ENCODE peak calls at places on chromosomes 11 and 22, in six cellular contexts. D is heart right ventricle, E is cardiac muscle cell, X is left ventricle myocardium inferior, P is endodermal cell, L is heart left ventricle. H is an unnamed sample. For H3K27me3, the result is how much of the 10 kb centered on the place peaks cover.

GRCh38 chr22:49638788-49639187 is 188.9 kb downstream of the BRD1 start:
- DNase-seq in D (no peak), E (no peak), X (no peak), P (no peak), L (no peak), H (no peak)

GRCh38 chr11:71120346-71120963 is 131.9 kb downstream of the SHANK2 start:
- DNase-seq in D (no peak), E (peak), X (no peak), P (peak), L (no peak), H (no peak)

GRCh38 chr22:24380220-24381218 is 46.9 kb upstream of the ADORA2A start:
- DNase-seq in D (no peak), E (no peak), X (no peak), P (no peak), L (no peak), H (no peak)

GRCh38 chr11:115659061-115659963 is 155.1 kb upstream of the CADM1 start:
- DNase-seq in D (peak), E (peak), X (peak), P (peak), L (peak), H (no peak)

GRCh38 chr11:115297330-115297729 is 206.9 kb downstream of the CADM1 start:
- DNase-seq in D (no peak), E (no peak), X (no peak), P (no peak), L (no peak), H (no peak)

GRCh38 chr11:85718991-85719807 is 33.2 kb upstream of the CCDC89 start:
- DNase-seq in D (peak), E (no peak), X (peak), P (peak), L (peak), H (no peak)

GRCh38 chr22:21077884-21078508 is 32.2 kb downstream of the LRRC74B start:
- DNase-seq in D (no peak), E (no peak), X (no peak), P (no peak), L (no peak), H (no peak)

GRCh38 chr11:16958833-16959232 is 55.4 kb downstream of the PLEKHA7 start:
- DNase-seq in D (no peak), E (no peak), X (no peak), P (no peak), L (no peak), H (no peak)

GRCh38 chr22:49483946-49484345 is 343.7 kb downstream of the BRD1 start:
- DNase-seq in D (no peak), E (no peak), X (no peak), P (peak), L (no peak), H (no peak)

GRCh38 chr11:66800720-66801428 is 42.4 kb upstream of the RCE1 start:
- DNase-seq in D (no peak), E (no peak), X (no peak), P (no peak), L (no peak), H (no peak)

GRCh38 chr11:108018708-108019107 is 10.0 kb downstream of the CUL5 start:
- DNase-seq in D (no peak), E (no peak), X (no peak), P (no peak), L (no peak), H (no peak)

GRCh38 chr11:69269388-69269787 is 24.6 kb upstream of the MYEOV start:
- DNase-seq in D (no peak), E (no peak), X (no peak), P (no peak), L (no peak), H (no peak)

GRCh38 chr22:46914916-46915894 is 152.8 kb downstream of the TBC1D22A start:
- DNase-seq in D (no peak), E (no peak), X (no peak), P (no peak), L (no peak), H (no peak)

GRCh38 chr22:41517172-41518047 is 26.9 kb downstream of the POLR3H start:
- DNase-seq in D (peak), E (peak), X (peak), P (peak), L (no peak), H (peak)

GRCh38 chr22:27100789-27101188 is 443.4 kb downstream of the MIAT start:
- DNase-seq in D (no peak), E (peak), X (no peak), P (peak), L (no peak), H (no peak)

GRCh38 chr11:83425137-83425466 is 138.9 kb upstream of the CCDC90B start:
- DNase-seq in D (no peak), E (no peak), X (no peak), P (no peak), L (no peak), H (no peak)

GRCh38 chr11:128774593-128774992 is 80.7 kb downstream of the FLI1 start:
- DNase-seq in D (no peak), E (no peak), X (no peak), P (no peak), L (no peak), H (no peak)

GRCh38 chr11:128941573-128942271 is 949 bp downstream of the TP53AIP1 start:
- DNase-seq in D (no peak), E (no peak), X (no peak), P (no peak), L (no peak), H (no peak)

GRCh38 chr22:46070722-46071450 is 79.4 kb upstream of the PPARA start:
- DNase-seq in D (peak), E (peak), X (peak), P (peak), L (peak), H (peak)

GRCh38 chr11:119782021-119782420 is 53.0 kb upstream of the NECTIN1 start:
- DNase-seq in D (no peak), E (no peak), X (no peak), P (peak), L (no peak), H (no peak)

DNA sequence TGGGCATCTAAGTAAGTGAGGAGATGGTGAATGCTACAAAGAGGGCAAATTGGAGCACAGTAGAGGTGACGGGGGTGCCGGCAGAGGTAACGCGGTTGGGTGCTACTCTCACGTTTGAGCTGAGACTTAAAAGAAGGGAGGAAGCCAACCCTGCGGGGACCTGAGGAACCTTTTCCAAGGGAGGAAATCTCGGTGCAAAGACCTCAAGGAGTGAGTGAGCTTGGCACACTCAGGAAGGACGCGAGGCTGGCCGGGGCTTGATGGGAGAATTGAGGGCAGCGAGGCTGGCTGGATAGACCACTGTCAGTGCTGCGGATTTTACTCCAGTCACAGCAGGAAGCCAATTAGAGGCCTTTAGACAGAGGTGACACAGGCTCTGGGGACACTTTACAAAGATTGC is 25.0 kb downstream of the TSKU start:
- DNase-seq in D (no peak), E (no peak), X (no peak), P (peak), L (no peak), H (no peak)
- TF ChIP-seq CTCF in D (no peak), E (no peak), X (no peak), P (no peak), L (no peak), H (no peak)

GRCh38 chr11:31764766-31765165 is 46.4 kb downstream of the PAX6 start:
- DNase-seq in D (no peak), E (no peak), X (no peak), P (no peak), L (no peak), H (no peak)
- H3K27me3 ChIP-seq in D (under half), E (half or more), X (under half), P (under half), L (under half), H (under half)

DNA sequence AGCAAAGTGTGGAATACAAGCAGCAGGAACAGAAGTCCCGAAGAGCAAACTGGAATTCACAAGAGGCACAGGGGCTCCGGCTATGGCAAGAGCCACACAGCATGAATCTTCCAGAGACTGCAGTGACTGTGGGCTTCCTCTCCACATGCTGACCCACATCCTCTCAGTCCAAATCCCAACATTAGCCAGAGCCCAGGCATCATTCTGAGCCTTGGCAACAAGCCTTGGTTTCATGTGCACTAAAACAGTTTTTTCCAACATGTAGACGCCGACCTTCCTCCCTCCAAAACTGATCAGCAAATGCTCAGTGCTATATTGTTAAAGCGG is 91.7 kb upstream of the CSNK2A3 start:
- DNase-seq in D (no peak), E (no peak), X (no peak), P (no peak), L (no peak), H (no peak)
- H3K27ac ChIP-seq in D (no peak), E (no peak), X (peak), P (no peak), L (no peak), H (no peak)

GRCh38 chr22:44219101-44219870 is 38.6 kb downstream of the PARVG start:
- DNase-seq in D (no peak), E (no peak), X (no peak), P (peak), L (no peak), H (no peak)

GRCh38 chr22:44215287-44215686 is 34.6 kb downstream of the PARVG start:
- DNase-seq in D (no peak), E (no peak), X (no peak), P (peak), L (no peak), H (no peak)

GRCh38 chr22:44220727-44221680 is 40.3 kb downstream of the PARVG start:
- DNase-seq in D (no peak), E (no peak), X (no peak), P (peak), L (no peak), H (no peak)

GRCh38 chr22:44217346-44217745 is 36.6 kb downstream of the PARVG start:
- DNase-seq in D (no peak), E (no peak), X (no peak), P (peak), L (no peak), H (no peak)

GRCh38 chr22:44218071-44218470 is 37.3 kb downstream of the PARVG start:
- DNase-seq in D (no peak), E (no peak), X (no peak), P (peak), L (no peak), H (no peak)
- TF ChIP-seq CTCF in D (no peak), E (no peak), X (no peak), P (no peak), L (no peak), H (no peak)

GRCh38 chr11:33869511-33870422 is 22.1 kb downstream of the LMO2 start:
- DNase-seq in D (peak), E (peak), X (peak), P (peak), L (peak), H (no peak)

GRCh38 chr11:33864479-33864878 is 27.4 kb downstream of the LMO2 start:
- DNase-seq in D (no peak), E (no peak), X (no peak), P (no peak), L (no peak), H (no peak)

GRCh38 chr11:33867566-33867965 is 24.3 kb downstream of the LMO2 start:
- DNase-seq in D (no peak), E (no peak), X (no peak), P (no peak), L (no peak), H (no peak)

GRCh38 chr11:33867996-33868645 is 23.8 kb downstream of the LMO2 start:
- DNase-seq in D (no peak), E (no peak), X (no peak), P (no peak), L (no peak), H (no peak)

GRCh38 chr11:33868646-33869461 is 23.0 kb downstream of the LMO2 start:
- DNase-seq in D (peak), E (peak), X (no peak), P (peak), L (no peak), H (no peak)
- H3K27me3 ChIP-seq in D (under half), E (half or more), X (under half), P (half or more), L (under half), H (half or more)

GRCh38 chr11:57745206-57745605 is 3.9 kb downstream of the SELENOH start:
- DNase-seq in D (no peak), E (no peak), X (no peak), P (no peak), L (no peak), H (no peak)
- H3K27ac ChIP-seq in D (no peak), E (peak), X (peak), P (no peak), L (no peak), H (no peak)

GRCh38 chr11:102111011-102111786 is 952 bp downstream of the YAP1 start:
- DNase-seq in D (peak), E (peak), X (peak), P (peak), L (peak), H (no peak)
- TF ChIP-seq CTCF in D (no peak), E (peak), X (no peak), P (no peak), L (no peak), H (no peak)